ENCODE peak calls at places on chromosome 18, in six cellular contexts. F is CD14-positive monocyte; N is CD4-positive, alpha-beta T cell; G is WTC11; T is colonic mucosa; S is foreskin fibroblast. Y is an unnamed sample.

GRCh38 chr18:28034567-28034966 is 142.4 kb downstream of the CDH2 start:
- DNase-seq in F (no peak), N (no peak), G (no peak), T (no peak), S (no peak), Y (no peak)

GRCh38 chr18:38611036-38611964 is 1045.7 kb upstream of the CELF4 start:
- DNase-seq in F (no peak), N (no peak), G (no peak), T (no peak), S (no peak), Y (no peak)

GRCh38 chr18:50986360-50987087 is 18.7 kb downstream of the ELAC1 start:
- DNase-seq in F (no peak), N (no peak), G (no peak), T (no peak), S (peak), Y (no peak)

GRCh38 chr18:3839481-3840075 is 389.6 kb downstream of the TGIF1 start:
- DNase-seq in F (no peak), N (no peak), G (no peak), T (no peak), S (no peak), Y (no peak)

GRCh38 chr18:49911414-49911813 is 98.1 kb upstream of the ACAA2 start:
- DNase-seq in F (no peak), N (no peak), G (no peak), T (no peak), S (no peak), Y (no peak)

GRCh38 chr18:25921677-25922421 is 168.6 kb downstream of the SS18 start:
- DNase-seq in F (no peak), N (peak), G (peak), T (peak), S (no peak), Y (peak)

GRCh38 chr18:58194028-58194427 is 150.0 kb downstream of the NEDD4L start:
- DNase-seq in F (no peak), N (no peak), G (peak), T (peak), S (no peak), Y (no peak)

GRCh38 chr18:29531746-29532145 is 1354.8 kb upstream of the CDH2 start:
- DNase-seq in F (no peak), N (no peak), G (no peak), T (no peak), S (no peak), Y (no peak)

GRCh38 chr18:58870130-58870529 is 5.5 kb downstream of the ZNF532 start:
- DNase-seq in F (no peak), N (no peak), G (no peak), T (no peak), S (no peak), Y (no peak)

GRCh38 chr18:12255626-12256026 is 1.5 kb downstream of the CIDEA start:
- DNase-seq in F (no peak), N (no peak), G (no peak), T (no peak), S (peak), Y (no peak)

GRCh38 chr18:23301971-23302370 is 151.1 kb upstream of the RIOK3 start:
- DNase-seq in F (no peak), N (no peak), G (no peak), T (no peak), S (no peak), Y (no peak)

GRCh38 chr18:54378057-54378456 is 20.4 kb downstream of the C18orf54 start:
- DNase-seq in F (no peak), N (no peak), G (no peak), T (no peak), S (no peak), Y (no peak)

GRCh38 chr18:22741318-22741717 is 191.8 kb upstream of the RBBP8 start:
- DNase-seq in F (no peak), N (no peak), G (no peak), T (no peak), S (no peak), Y (no peak)

GRCh38 chr18:32772580-32773186 is at the start of gene KLHL14:
- DNase-seq in F (no peak), N (no peak), G (no peak), T (no peak), S (no peak), Y (no peak)

GRCh38 chr18:64131314-64131713 is 17.6 kb downstream of the LINC00305 start:
- DNase-seq in F (no peak), N (no peak), G (no peak), T (no peak), S (no peak), Y (no peak)

GRCh38 chr18:7844418-7844817 is 277.3 kb downstream of the PTPRM start:
- DNase-seq in F (no peak), N (no peak), G (no peak), T (no peak), S (no peak), Y (no peak)

GRCh38 chr18:39326772-39327171 is 1761.2 kb upstream of the CELF4 start:
- DNase-seq in F (no peak), N (no peak), G (no peak), T (no peak), S (no peak), Y (no peak)

GRCh38 chr18:37565985-37566478 is 434 bp upstream of the CELF4 start:
- DNase-seq in F (no peak), N (no peak), G (peak), T (no peak), S (peak), Y (peak)

GRCh38 chr18:80105369-80106167 is 3.5 kb upstream of the ADNP2 start:
- DNase-seq in F (no peak), N (no peak), G (no peak), T (no peak), S (no peak), Y (no peak)

GRCh38 chr18:56992777-56993176 is 154.1 kb upstream of the BOD1L2 start:
- DNase-seq in F (no peak), N (no peak), G (no peak), T (no peak), S (no peak), Y (no peak)

GRCh38 chr18:7566244-7566586 is 901 bp upstream of the PTPRM start:
- DNase-seq in F (no peak), N (no peak), G (no peak), T (no peak), S (no peak), Y (no peak)

GRCh38 chr18:3151379-3152264 is 68.1 kb downstream of the MYOM1 start:
- DNase-seq in F (no peak), N (no peak), G (no peak), T (no peak), S (peak), Y (no peak)

GRCh38 chr18:49784427-49785185 is 28.7 kb downstream of the ACAA2 start:
- DNase-seq in F (no peak), N (no peak), G (no peak), T (no peak), S (no peak), Y (no peak)

GRCh38 chr18:47075098-47075883 is 39.9 kb upstream of the ELOA2 start:
- DNase-seq in F (no peak), N (no peak), G (peak), T (peak), S (peak), Y (peak)

GRCh38 chr18:37546023-37546537 is 19.5 kb downstream of the CELF4 start:
- DNase-seq in F (no peak), N (no peak), G (no peak), T (no peak), S (no peak), Y (no peak)

GRCh38 chr18:36441426-36441870 is 143.9 kb downstream of the FHOD3 start:
- DNase-seq in F (no peak), N (no peak), G (no peak), T (no peak), S (no peak), Y (no peak)

GRCh38 chr18:47775961-47776360 is 154.5 kb downstream of the SMAD2 start:
- DNase-seq in F (no peak), N (no peak), G (no peak), T (no peak), S (no peak), Y (no peak)

GRCh38 chr18:48715651-48716354 is 177.0 kb downstream of the CTIF start:
- DNase-seq in F (peak), N (no peak), G (no peak), T (peak), S (no peak), Y (no peak)

GRCh38 chr18:49730951-49731391 is 82.4 kb downstream of the ACAA2 start:
- DNase-seq in F (no peak), N (no peak), G (no peak), T (no peak), S (no peak), Y (no peak)

GRCh38 chr18:3345885-3346284 is 84.0 kb downstream of the MYL12B start:
- DNase-seq in F (no peak), N (no peak), G (no peak), T (no peak), S (no peak), Y (no peak)

GRCh38 chr18:36812686-36813085 is 16.1 kb downstream of the TPGS2 start:
- DNase-seq in F (no peak), N (no peak), G (no peak), T (no peak), S (no peak), Y (no peak)

GRCh38 chr18:8744656-8745055 is 39.3 kb downstream of the MTCL1 start:
- DNase-seq in F (no peak), N (no peak), G (no peak), T (no peak), S (no peak), Y (no peak)

GRCh38 chr18:22974707-22975106 is 41.6 kb downstream of the RBBP8 start:
- DNase-seq in F (no peak), N (no peak), G (no peak), T (no peak), S (no peak), Y (no peak)

GRCh38 chr18:23106575-23106974 is 28.7 kb upstream of the CABLES1 start:
- DNase-seq in F (no peak), N (no peak), G (no peak), T (peak), S (peak), Y (peak)

GRCh38 chr18:58578835-58579560 is 49.9 kb downstream of the ALPK2 start:
- DNase-seq in F (no peak), N (no peak), G (no peak), T (no peak), S (peak), Y (no peak)

GRCh38 chr18:39870586-39870985 is 2084.4 kb upstream of the PIK3C3 start:
- DNase-seq in F (no peak), N (no peak), G (no peak), T (no peak), S (no peak), Y (no peak)

GRCh38 chr18:40006553-40007073 is 1948.4 kb upstream of the PIK3C3 start:
- DNase-seq in F (no peak), N (no peak), G (no peak), T (no peak), S (no peak), Y (no peak)

GRCh38 chr18:21853972-21854563 is 113.5 kb downstream of the MIB1 start:
- DNase-seq in F (no peak), N (no peak), G (no peak), T (no peak), S (no peak), Y (no peak)

GRCh38 chr18:45621068-45621511 is 5.8 kb downstream of the SLC14A2 start:
- DNase-seq in F (no peak), N (peak), G (peak), T (peak), S (peak), Y (peak)

GRCh38 chr18:45619826-45620201 is 4.5 kb downstream of the SLC14A2 start:
- DNase-seq in F (no peak), N (no peak), G (no peak), T (no peak), S (no peak), Y (no peak)

GRCh38 chr18:45617284-45617683 is 2.0 kb downstream of the SLC14A2 start:
- DNase-seq in F (no peak), N (no peak), G (no peak), T (peak), S (peak), Y (peak)

GRCh38 chr18:45619062-45619825 is 4.0 kb downstream of the SLC14A2 start:
- DNase-seq in F (no peak), N (no peak), G (no peak), T (peak), S (peak), Y (no peak)
- TF ChIP-seq CTCF in F (no peak), N (no peak), G (no peak), T (no peak), S (no peak), Y (no peak)

GRCh38 chr18:78978336-78979057 is 1.1 kb upstream of the SALL3 start:
- DNase-seq in F (no peak), N (no peak), G (peak), T (no peak), S (no peak), Y (no peak)

GRCh38 chr18:78976697-78977626 is 2.7 kb upstream of the SALL3 start:
- DNase-seq in F (no peak), N (no peak), G (no peak), T (no peak), S (no peak), Y (no peak)

GRCh38 chr18:78979058-78979680 is 449 bp upstream of the SALL3 start:
- DNase-seq in F (no peak), N (no peak), G (peak), T (no peak), S (no peak), Y (no peak)

GRCh38 chr18:78979682-78980278 is at the start of gene SALL3:
- DNase-seq in F (no peak), N (no peak), G (peak), T (no peak), S (no peak), Y (no peak)

DNA sequence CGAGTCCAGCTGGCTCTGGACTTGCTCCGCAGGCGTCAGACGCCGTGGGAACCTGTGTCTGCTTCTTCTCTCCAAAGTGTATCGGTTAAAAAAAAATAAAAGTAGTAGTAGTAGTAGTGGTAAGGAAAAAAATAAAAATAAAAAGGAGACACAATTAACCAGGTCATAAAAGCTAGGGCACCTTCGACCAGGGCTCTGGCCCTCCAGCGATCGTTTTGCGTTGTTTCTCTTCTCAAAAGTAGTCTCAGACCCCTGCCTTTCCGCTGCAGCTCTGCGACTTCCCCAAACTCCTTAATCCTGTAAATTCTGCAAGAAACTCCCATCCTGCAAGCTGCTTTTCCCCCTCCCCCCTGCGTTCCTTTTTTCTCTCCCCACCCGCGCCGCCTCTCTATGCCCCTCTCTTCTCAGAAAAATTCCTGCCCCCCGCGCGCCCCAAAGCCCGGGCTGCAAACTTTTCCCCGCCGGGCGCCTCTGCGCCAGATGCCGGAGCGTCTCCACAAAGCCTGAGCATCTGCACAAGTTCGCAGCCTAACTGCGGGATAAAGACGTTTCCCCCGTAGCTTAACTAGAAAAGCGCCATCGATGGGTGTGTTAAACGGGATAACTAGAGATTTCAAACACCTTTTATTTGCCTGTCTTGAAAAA is 1.9 kb upstream of the SALL3 start:
- DNase-seq in F (no peak), N (no peak), G (peak), T (no peak), S (no peak), Y (no peak)
- TF ChIP-seq CTCF in F (no peak), N (no peak), G (no peak), T (no peak), S (no peak), Y (no peak)

DNA sequence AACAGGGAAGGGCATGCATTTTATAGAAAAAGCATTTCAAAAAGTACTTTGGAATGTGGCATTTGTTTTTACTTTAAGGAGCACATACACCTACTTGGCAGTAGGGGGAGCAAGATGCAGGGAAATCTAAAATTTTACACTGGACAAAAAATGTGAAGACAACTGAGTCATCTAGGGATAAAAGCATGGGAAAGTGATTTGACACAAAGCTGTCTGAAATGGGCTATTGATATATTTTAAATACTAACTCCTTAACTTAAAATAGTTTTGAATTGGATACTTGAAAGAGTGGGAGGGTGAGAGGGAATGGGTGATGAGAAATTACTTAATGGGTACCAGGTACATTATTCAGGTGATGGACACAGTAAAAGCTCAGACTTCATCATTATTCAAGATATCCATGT is 15.8 kb downstream of the TMEM200C start:
- DNase-seq in F (no peak), N (no peak), G (no peak), T (no peak), S (peak), Y (no peak)
- TF ChIP-seq CTCF in F (peak), N (peak), G (peak), T (peak), S (peak), Y (peak)

GRCh38 chr18:41373612-41374011 is 581.4 kb upstream of the PIK3C3 start:
- DNase-seq in F (no peak), N (no peak), G (no peak), T (no peak), S (no peak), Y (no peak)

GRCh38 chr18:41378628-41379027 is 576.4 kb upstream of the PIK3C3 start:
- DNase-seq in F (no peak), N (no peak), G (no peak), T (no peak), S (peak), Y (no peak)
- TF ChIP-seq CTCF in F (no peak), N (no peak), G (no peak), T (no peak), S (peak), Y (no peak)

GRCh38 chr18:77308216-77308615 is 58.6 kb downstream of the GALR1 start:
- DNase-seq in F (no peak), N (no peak), G (no peak), T (no peak), S (no peak), Y (no peak)

GRCh38 chr18:77299706-77300105 is 50.1 kb downstream of the GALR1 start:
- DNase-seq in F (no peak), N (no peak), G (no peak), T (no peak), S (no peak), Y (no peak)

GRCh38 chr18:77300579-77300978 is 50.9 kb downstream of the GALR1 start:
- DNase-seq in F (no peak), N (no peak), G (no peak), T (no peak), S (no peak), Y (no peak)

GRCh38 chr18:77305676-77306075 is 56.0 kb downstream of the GALR1 start:
- DNase-seq in F (no peak), N (no peak), G (no peak), T (no peak), S (no peak), Y (no peak)

GRCh38 chr18:77304263-77304662 is 54.6 kb downstream of the GALR1 start:
- DNase-seq in F (no peak), N (no peak), G (no peak), T (no peak), S (no peak), Y (no peak)
- TF ChIP-seq CTCF in F (no peak), N (no peak), G (no peak), T (no peak), S (no peak), Y (no peak)

Y was measured in Calu3.